ENCODE peak calls at places on chromosome 4, in eight cellular contexts. J is retinal pigment epithelial cell; K is stimulated activated CD4-positive, alpha-beta T cell treated with anti-CD3 and anti-CD28 coated beads, TNF-alpha, amount 100 ng/mL, for 4 hours; C is stimulated activated naive B cell treated with anti-CD40 and anti-IgM and Interleukin-4, amounts not matched to agents 10 μg/mL and 1 μg/mL and 100 μg/mL, for 72 hours; S is NCI-H1930; W is glutamatergic neuron; T is choroid plexus epithelial cell; X is T-helper 2 cell. E is an unnamed sample.

GRCh38 chr4:75881476-75881875 is 20.8 kb downstream of the PPEF2 start:
- DNase-seq in J (no peak), K (no peak), C (no peak), W (no peak), T (no peak), X (peak), S (no peak), E (no peak)

GRCh38 chr4:154743683-154744340 is at the start of gene LRAT:
- DNase-seq in T (no peak), X (peak), J (no peak), W (peak), K (no peak), C (no peak), S (peak), E (peak)

GRCh38 chr4:125397226-125397625 is 82.5 kb downstream of the FAT4 start:
- DNase-seq in C (no peak), K (no peak), T (no peak), X (no peak), S (no peak), J (no peak), W (no peak), E (no peak)

GRCh38 chr4:159946983-159947645 is 844.2 kb downstream of the RAPGEF2 start:
- DNase-seq in W (no peak), S (peak), C (no peak), T (peak), K (no peak), J (no peak), X (peak), E (no peak)

GRCh38 chr4:30962949-30963348 is 242.8 kb downstream of the PCDH7 start:
- DNase-seq in W (no peak), T (peak), X (no peak), J (peak), S (no peak), C (no peak), K (no peak), E (no peak)

GRCh38 chr4:98416844-98417243 is 155.7 kb downstream of the RAP1GDS1 start:
- DNase-seq in C (no peak), W (no peak), S (no peak), T (no peak), X (no peak), J (no peak), K (no peak), E (no peak)

GRCh38 chr4:8221476-8221875 is 22.4 kb downstream of the SH3TC1 start:
- DNase-seq in T (peak), C (no peak), J (no peak), W (no peak), X (peak), S (no peak), K (no peak), E (no peak)

GRCh38 chr4:6509587-6509986 is 37.2 kb upstream of the PPP2R2C start:
- DNase-seq in K (no peak), J (no peak), X (no peak), S (no peak), C (no peak), W (no peak), T (peak), E (peak)

GRCh38 chr4:66767442-66767841 is 777.9 kb downstream of the CENPC start:
- DNase-seq in K (no peak), T (no peak), X (no peak), J (no peak), S (no peak), W (no peak), C (no peak), E (no peak)

GRCh38 chr4:164251257-164251656 is 502.7 kb upstream of the SMIM31 start:
- DNase-seq in X (no peak), C (no peak), T (no peak), K (no peak), S (no peak), W (no peak), J (no peak), E (no peak)

GRCh38 chr4:27886075-27886474 is 1025.4 kb downstream of the STIM2 start:
- DNase-seq in T (peak), S (no peak), K (no peak), W (no peak), C (no peak), J (no peak), X (no peak), E (no peak)

GRCh38 chr4:21385706-21386105 is 562.9 kb downstream of the KCNIP4 start:
- DNase-seq in K (no peak), X (no peak), J (no peak), W (no peak), T (no peak), S (no peak), C (no peak), E (no peak)

GRCh38 chr4:119139316-119139715 is 3.7 kb downstream of the MYOZ2 start:
- DNase-seq in C (no peak), W (no peak), S (no peak), K (no peak), T (peak), J (no peak), X (no peak), E (no peak)

GRCh38 chr4:120801171-120801758 is 121.3 kb downstream of the PRDM5 start:
- DNase-seq in T (peak), K (no peak), S (no peak), X (no peak), W (no peak), J (peak), C (no peak), E (no peak)

GRCh38 chr4:137283737-137284136 is 248.6 kb downstream of the PCDH18 start:
- DNase-seq in S (no peak), X (no peak), K (no peak), W (no peak), T (peak), C (no peak), J (no peak), E (no peak)

GRCh38 chr4:8214091-8214490 is 15.0 kb downstream of the SH3TC1 start:
- DNase-seq in K (no peak), X (no peak), W (no peak), C (no peak), S (no peak), T (no peak), J (no peak), E (no peak)

GRCh38 chr4:139743027-139743426 is 77.4 kb downstream of the MGST2 start:
- DNase-seq in K (no peak), S (no peak), X (no peak), T (no peak), W (no peak), C (no peak), J (no peak), E (no peak)

GRCh38 chr4:20251061-20251795 is 477 bp upstream of the SLIT2 start:
- DNase-seq in T (peak), J (no peak), X (no peak), W (no peak), C (no peak), K (no peak), S (no peak), E (no peak)

GRCh38 chr4:40621592-40622512 is 7.8 kb downstream of the RBM47 start:
- DNase-seq in S (no peak), X (peak), J (peak), K (no peak), T (peak), W (no peak), C (peak), E (no peak)

GRCh38 chr4:128379860-128380259 is 92.2 kb upstream of the PGRMC2 start:
- DNase-seq in J (no peak), W (peak), K (no peak), T (peak), X (no peak), S (no peak), C (no peak), E (no peak)

GRCh38 chr4:153988446-153988845 is 199.6 kb upstream of the SFRP2 start:
- DNase-seq in K (no peak), S (no peak), J (peak), W (no peak), C (no peak), T (peak), X (no peak), E (no peak)

GRCh38 chr4:170247585-170247984 is 157.8 kb upstream of the AADAT start:
- DNase-seq in T (peak), S (no peak), W (no peak), X (no peak), J (no peak), K (no peak), C (no peak), E (no peak)